ENCODE peak calls at places on chromosomes 6 and 20, in seven cellular contexts. W is GM23248, G is H1, R is IMR-90, A is MM.1S, E is PC-3, K is neuronal stem cell. L is an unnamed sample.

GRCh38 chr20:52031574-52032303 is 159.8 kb downstream of the ZFP64 start:
- DNase-seq in W (peak; percentile 49), G (no peak), R (peak; percentile 88), A (no peak), E (peak; percentile 37), K (no peak), L (peak; percentile 93)

GRCh38 chr6:57329933-57330332 is 12.5 kb downstream of the PRIM2 start:
- DNase-seq in W (no peak), G (no peak), R (no peak), A (no peak), E (no peak), K (no peak), L (no peak)

GRCh38 chr6:144335914-144336313 is 50.8 kb downstream of the UTRN start:
- DNase-seq in W (no peak), G (no peak), R (no peak), A (peak; percentile 77), E (peak; percentile 22), K (no peak), L (no peak)

GRCh38 chr6:4055420-4056041 is 23.4 kb downstream of the FAM217A start:
- DNase-seq in W (peak; percentile 85), G (no peak), R (peak; percentile 89), A (peak; percentile 28), E (peak; percentile 89), K (no peak), L (no peak)

GRCh38 chr6:16885411-16886160 is 124.3 kb upstream of the ATXN1 start:
- DNase-seq in W (no peak), G (no peak), R (no peak), A (no peak), E (no peak), K (no peak), L (no peak)

GRCh38 chr20:51366155-51366886 is 176.2 kb downstream of the NFATC2 start:
- DNase-seq in W (peak; percentile 100), G (no peak), R (peak; percentile 100), A (no peak), E (peak; percentile 94), K (no peak), L (no peak)

GRCh38 chr6:108801331-108801730 is 46.9 kb upstream of the ARMC2 start:
- DNase-seq in W (no peak), G (no peak), R (no peak), A (peak; percentile 33), E (no peak), K (no peak), L (no peak)

GRCh38 chr6:82337688-82338257 is 25.8 kb upstream of the TPBG start:
- DNase-seq in W (no peak), G (no peak), R (no peak), A (no peak), E (peak; percentile 27), K (no peak), L (no peak)

GRCh38 chr20:11204926-11205768 is 531.3 kb upstream of the JAG1 start:
- DNase-seq in W (peak; percentile 75), G (peak; percentile 33), R (peak; percentile 71), A (peak; percentile 67), E (peak; percentile 84), K (peak; percentile 56), L (no peak)

GRCh38 chr20:25099580-25099979 is 17.6 kb upstream of the VSX1 start:
- DNase-seq in W (no peak), G (no peak), R (no peak), A (no peak), E (no peak), K (no peak), L (no peak)

GRCh38 chr20:59994697-59995122 is 36.5 kb downstream of the CDH26 start:
- DNase-seq in W (peak; percentile 6), G (peak; percentile 65), R (peak; percentile 20), A (no peak), E (peak; percentile 92), K (peak; percentile 12), L (no peak)

GRCh38 chr6:113879186-113880096 is 22.3 kb downstream of the MARCKS start:
- DNase-seq in W (peak; percentile 87), G (no peak), R (peak; percentile 83), A (peak; percentile 66), E (peak; percentile 76), K (peak; percentile 31), L (no peak)

DNA sequence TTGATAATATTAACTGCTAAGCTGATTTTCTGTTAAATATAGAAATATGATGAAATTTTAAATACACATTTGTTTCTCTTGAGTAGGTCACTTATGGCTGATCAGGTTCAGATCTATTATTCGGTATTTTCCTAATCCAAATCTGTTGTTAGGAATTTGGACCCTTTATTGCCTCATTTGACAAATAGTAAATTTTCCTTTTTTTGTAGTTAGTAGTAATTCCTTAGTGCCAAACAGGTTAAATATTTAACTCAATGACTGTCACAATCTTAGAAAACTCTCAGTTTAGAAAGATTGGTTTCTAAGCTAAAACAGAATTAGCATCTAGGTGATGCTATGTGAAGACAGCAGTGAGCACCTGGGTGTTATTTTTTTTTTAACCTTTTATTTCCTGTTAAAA is 1598.9 kb downstream of the KHDRBS2 start:
- DNase-seq in W (no peak), G (no peak), R (no peak), A (no peak), E (no peak), K (no peak), L (no peak)
- H3K9ac ChIP-seq in W (no peak overlapping the region), G (no peak overlapping the region), R (no peak overlapping the region), A (no peak overlapping the region), E (no peak overlapping the region), K (no peak overlapping the region), L (no peak overlapping the region)

GRCh38 chr6:125155344-125155743 is 1.8 kb downstream of the TPD52L1 start:
- DNase-seq in W (no peak), G (no peak), R (no peak), A (no peak), E (no peak), K (no peak), L (no peak)
- H3K27ac ChIP-seq in W (no peak overlapping the region), G (no peak overlapping the region), R (no peak overlapping the region), A (no peak overlapping the region), E (no peak overlapping the region), K (no peak overlapping the region), L (no peak overlapping the region)

GRCh38 chr20:34940126-34940525 is 15.5 kb downstream of the GSS start:
- DNase-seq in W (no peak), G (no peak), R (peak; percentile 5), A (peak; percentile 87), E (no peak), K (no peak), L (no peak)

GRCh38 chr20:34942301-34942700 is 13.3 kb downstream of the GSS start:
- DNase-seq in W (no peak), G (no peak), R (no peak), A (no peak), E (no peak), K (no peak), L (no peak)

GRCh38 chr20:34941224-34941623 is 14.4 kb downstream of the GSS start:
- DNase-seq in W (peak; percentile 32), G (no peak), R (peak; percentile 10), A (peak; percentile 18), E (no peak), K (no peak), L (no peak)

GRCh38 chr20:34943808-34944568 is 11.6 kb downstream of the GSS start:
- DNase-seq in W (no peak), G (no peak), R (peak; percentile 61), A (no peak), E (peak; percentile 97), K (no peak), L (no peak)

GRCh38 chr20:34938466-34939163 is 17.0 kb downstream of the GSS start:
- DNase-seq in W (no peak), G (no peak), R (no peak), A (no peak), E (no peak), K (no peak), L (no peak)
- H3K9ac ChIP-seq in W (no peak overlapping the region), G (no peak overlapping the region), R (no peak overlapping the region), A (no peak overlapping the region), E (no peak overlapping the region), K (no peak overlapping the region), L (no peak overlapping the region)

GRCh38 chr6:132598473-132598872 is 8.9 kb upstream of the TAAR5 start:
- DNase-seq in W (peak; percentile 10), G (no peak), R (no peak), A (peak; percentile 22), E (peak; percentile 38), K (no peak), L (no peak)
- H3K27ac ChIP-seq in W (no peak overlapping the region), G (no peak overlapping the region), R (no peak overlapping the region), A (no peak overlapping the region), E (no peak overlapping the region), K (no peak overlapping the region), L (no peak overlapping the region)

GRCh38 chr6:104958178-104958520 is 1.2 kb downstream of the LIN28B start:
- DNase-seq in W (no peak), G (no peak), R (no peak), A (no peak), E (no peak), K (no peak), L (no peak)
- H3K9ac ChIP-seq in W (no peak overlapping the region), G (peak overlapping the region; percentile 90), R (no peak overlapping the region), A (no peak overlapping the region), E (no peak overlapping the region), K (no peak overlapping the region), L (peak overlapping the region; percentile 96)

GRCh38 chr6:26474439-26474881 is 16.7 kb downstream of the BTN2A1 start:
- DNase-seq in W (no peak), G (no peak), R (no peak), A (no peak), E (no peak), K (no peak), L (no peak)

GRCh38 chr6:26476893-26477292 is 19.1 kb downstream of the BTN2A1 start:
- DNase-seq in W (no peak), G (no peak), R (no peak), A (no peak), E (no peak), K (no peak), L (no peak)

GRCh38 chr6:26473758-26474438 is 16.1 kb downstream of the BTN2A1 start:
- DNase-seq in W (peak; percentile 97), G (peak; percentile 23), R (peak; percentile 97), A (peak; percentile 92), E (peak; percentile 94), K (peak; percentile 83), L (peak; percentile 96)

GRCh38 chr6:26477431-26477830 is 19.7 kb downstream of the BTN2A1 start:
- DNase-seq in W (no peak), G (no peak), R (no peak), A (no peak), E (no peak), K (no peak), L (no peak)

DNA sequence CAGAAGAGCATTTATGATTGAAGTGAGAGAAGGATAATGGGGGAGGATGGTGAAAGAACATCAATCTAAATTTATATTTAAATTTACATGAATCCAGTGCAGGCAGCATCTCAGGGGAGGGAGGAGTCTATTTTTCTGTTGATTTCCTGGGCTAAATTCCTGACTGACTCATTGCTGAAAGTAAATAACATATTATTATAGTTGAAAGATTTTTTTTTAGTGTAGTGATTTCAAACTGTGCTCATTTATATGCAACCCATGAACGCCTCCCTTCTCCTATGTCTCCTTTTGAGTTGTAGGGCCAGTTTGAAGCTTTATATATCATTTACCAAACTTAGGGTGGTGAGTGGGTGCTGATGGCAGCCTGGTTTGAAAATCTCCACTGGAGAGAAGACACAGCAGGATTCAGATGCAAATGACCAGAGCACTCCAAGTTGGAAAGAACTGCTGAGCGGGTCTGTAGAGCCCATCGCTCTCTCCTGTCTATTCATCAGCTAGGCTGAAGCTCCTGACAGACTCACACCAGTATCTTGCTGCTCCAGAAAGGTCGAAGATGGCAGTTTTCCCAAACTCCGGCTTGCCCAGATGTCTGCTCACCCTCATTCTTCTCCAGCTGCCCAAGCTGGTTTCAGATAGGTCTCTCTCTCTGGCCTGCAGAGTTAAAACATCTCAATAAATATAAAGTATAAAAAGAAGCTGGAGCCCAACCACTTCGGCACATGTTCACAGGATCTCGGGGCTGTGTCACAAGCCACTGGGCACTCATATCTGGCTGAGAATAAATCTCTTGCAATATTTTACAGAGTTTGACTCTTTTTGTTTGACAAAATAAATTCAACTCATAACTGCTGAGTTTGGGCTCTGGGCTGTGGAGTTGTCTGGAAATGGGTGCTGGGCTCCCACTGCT is 18.3 kb downstream of the BTN2A1 start:
- DNase-seq in W (peak; percentile 53), G (no peak), R (peak; percentile 27), A (no peak), E (peak; percentile 59), K (no peak), L (no peak)
- H3K27ac ChIP-seq in W (peak overlapping the region; percentile 14), G (no peak overlapping the region), R (peak overlapping the region; percentile 41), A (no peak overlapping the region), E (peak overlapping the region; percentile 8), K (no peak overlapping the region), L (peak overlapping the region; percentile 99)